ENCODE peak calls at places on chromosomes 16 and 17, in four cellular contexts. T, A, E and N are unnamed samples.

GRCh38 chr17:76333673-76334505 is 19.8 kb downstream of the PRPSAP1 start:
- DNase-seq in A (no peak), E (no peak), T (no peak), N (no peak)

GRCh38 chr17:28712037-28712704 is 483 bp upstream of the PROCA1 start:
- DNase-seq in E (no peak), T (no peak), A (peak; percentile 56), N (no peak)

GRCh38 chr17:29933379-29933778 is 3.4 kb upstream of the SSH2 start:
- DNase-seq in A (no peak), E (no peak), T (no peak), N (no peak)

GRCh38 chr17:37450090-37450489 is 39.6 kb upstream of the DUSP14 start:
- DNase-seq in T (no peak), E (no peak), A (no peak), N (no peak)

GRCh38 chr17:15740570-15741120 is 8.6 kb downstream of the TBC1D26 start:
- DNase-seq in E (no peak), T (no peak), A (no peak), N (no peak)

GRCh38 chr17:35011671-35012216 is 31.4 kb downstream of the LIG3 start:
- DNase-seq in A (no peak), T (no peak), E (no peak), N (no peak)

GRCh38 chr17:82394296-82394695 is 22.7 kb downstream of the UTS2R start:
- DNase-seq in T (no peak), E (no peak), A (no peak), N (no peak)

GRCh38 chr17:66715076-66715675 is 119.7 kb upstream of the CACNG5 start:
- DNase-seq in A (no peak), E (no peak), T (no peak), N (no peak)

GRCh38 chr16:1871974-1872635 is at the start of gene MEIOB:
- DNase-seq in E (no peak), T (peak; percentile 42), A (no peak), N (no peak)

GRCh38 chr16:66420396-66420795 is 6.7 kb upstream of the BEAN1 start:
- DNase-seq in T (no peak), E (no peak), A (no peak), N (no peak)

GRCh38 chr16:31427441-31428276 is 501 bp downstream of the COX6A2 start:
- DNase-seq in T (peak; percentile 56), A (peak; percentile 51), E (no peak), N (no peak)